ENCODE peak calls at places on chromosomes 13 and 19, in four cellular contexts. R, T, E and K are unnamed samples. For H3K36me3, the result is how much of the 10 kb centered on the place peaks cover.

GRCh38 chr13:99399623-99399974 is 92.4 kb upstream of the GPR183 start:
- DNase-seq in R (no peak), T (no peak), E (no peak), K (no peak)

GRCh38 chr13:34591801-34592454 is 350.1 kb upstream of the NBEA start:
- DNase-seq in R (no peak), T (no peak), E (no peak), K (no peak)

GRCh38 chr19:19539738-19540703 is 2.0 kb downstream of the CILP2 start:
- DNase-seq in R (no peak), T (no peak), E (peak), K (peak)

GRCh38 chr13:21979156-21979819 is 308.4 kb downstream of the FGF9 start:
- DNase-seq in R (no peak), T (no peak), E (no peak), K (no peak)

GRCh38 chr13:33146843-33147611 is 130.8 kb downstream of the KL start:
- DNase-seq in R (no peak), T (no peak), E (no peak), K (no peak)

GRCh38 chr13:40231311-40231710 is 435.1 kb downstream of the FOXO1 start:
- DNase-seq in R (no peak), T (no peak), E (no peak), K (no peak)

GRCh38 chr13:40101708-40102359 is 446.4 kb downstream of the COG6 start:
- DNase-seq in R (no peak), T (no peak), E (no peak), K (no peak)

GRCh38 chr13:20428666-20429644 is 96.7 kb downstream of the CRYL1 start:
- DNase-seq in R (no peak), T (no peak), E (no peak), K (no peak)

GRCh38 chr19:13843104-13843921 is 33.6 kb upstream of the NANOS3 start:
- DNase-seq in R (no peak), T (no peak), E (peak), K (no peak)

GRCh38 chr19:5293607-5294089 is 47.0 kb downstream of the PTPRS start:
- DNase-seq in R (no peak), T (no peak), E (no peak), K (no peak)

GRCh38 chr19:18915639-18916038 is 3.5 kb downstream of the COPE start:
- DNase-seq in R (no peak), T (no peak), E (peak), K (no peak)

GRCh38 chr19:28999733-29000433 is 213.1 kb downstream of the UQCRFS1 start:
- DNase-seq in R (no peak), T (no peak), E (no peak), K (no peak)

GRCh38 chr13:99740261-99740979 is 231.1 kb downstream of the ZIC5 start:
- DNase-seq in R (no peak), T (no peak), E (no peak), K (no peak)

GRCh38 chr13:42883771-42884170 is 102.4 kb downstream of the FAM216B start:
- DNase-seq in R (no peak), T (no peak), E (peak), K (no peak)

GRCh38 chr13:103282571-103283450 is 216.6 kb upstream of the SLC10A2 start:
- DNase-seq in R (no peak), T (no peak), E (peak), K (peak)

GRCh38 chr13:112161441-112162301 is 94.7 kb downstream of the SOX1 start:
- DNase-seq in R (no peak), T (no peak), E (no peak), K (no peak)

GRCh38 chr19:508204-509150 is 1.2 kb downstream of the TPGS1 start:
- DNase-seq in R (no peak), T (no peak), E (no peak), K (no peak)

GRCh38 chr13:107348931-107349330 is 781.0 kb upstream of the ARGLU1 start:
- DNase-seq in R (no peak), T (no peak), E (no peak), K (no peak)

GRCh38 chr19:1117654-1118053 is 13.9 kb downstream of the GPX4 start:
- DNase-seq in R (no peak), T (no peak), E (no peak), K (no peak)

GRCh38 chr13:59879281-59879680 is 284.4 kb downstream of the DIAPH3 start:
- DNase-seq in R (no peak), T (no peak), E (no peak), K (no peak)

GRCh38 chr19:28466107-28467045 is 746.6 kb downstream of the UQCRFS1 start:
- DNase-seq in R (no peak), T (no peak), E (peak), K (no peak)

GRCh38 chr19:32396046-32396652 is 9.4 kb upstream of the DPY19L3 start:
- DNase-seq in R (no peak), T (no peak), E (no peak), K (no peak)

GRCh38 chr13:23709521-23709920 is 139.3 kb downstream of the TNFRSF19 start:
- DNase-seq in R (no peak), T (no peak), E (no peak), K (no peak)

GRCh38 chr13:23679214-23679613 is 109.0 kb downstream of the TNFRSF19 start:
- DNase-seq in R (no peak), T (no peak), E (no peak), K (peak)

GRCh38 chr19:18093439-18094161 is 4.0 kb upstream of the MAST3 start:
- DNase-seq in R (no peak), T (no peak), E (no peak), K (no peak)

GRCh38 chr13:38590796-38591507 is 95.9 kb upstream of the FREM2 start:
- DNase-seq in R (no peak), T (no peak), E (no peak), K (no peak)

GRCh38 chr19:46955813-46956371 is 63.7 kb upstream of the NPAS1 start:
- DNase-seq in R (no peak), T (no peak), E (no peak), K (no peak)

DNA sequence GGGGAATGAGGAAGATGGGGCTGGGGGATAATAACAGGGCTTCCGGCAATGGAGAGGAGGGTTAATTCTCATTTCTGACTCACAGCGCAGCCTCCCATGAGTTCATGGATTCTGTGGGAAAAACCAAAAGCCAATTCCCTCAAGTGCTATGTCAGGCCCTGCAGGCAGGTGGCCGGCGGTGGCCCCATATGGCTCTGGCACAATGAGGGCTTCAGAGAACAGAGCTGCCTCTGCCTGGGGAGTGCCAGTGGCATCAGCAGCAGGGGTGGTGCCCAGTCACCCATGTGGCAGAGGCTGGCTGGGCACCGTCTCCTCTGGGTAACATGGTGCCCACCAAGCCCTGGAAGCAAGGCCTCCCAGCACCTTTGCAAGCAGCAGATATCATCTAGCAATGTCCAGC is 69.1 kb downstream of the ALOX5AP start:
- DNase-seq in R (no peak), T (no peak), E (no peak), K (no peak)
- TF ChIP-seq CTCF in R (no peak), T (no peak), E (peak), K (peak)

GRCh38 chr19:2625434-2625833 is 77.1 kb downstream of the GNG7 start:
- DNase-seq in R (no peak), T (no peak), E (no peak), K (no peak)

GRCh38 chr19:2627855-2628254 is 74.6 kb downstream of the GNG7 start:
- DNase-seq in R (no peak), T (no peak), E (no peak), K (no peak)

GRCh38 chr19:2629491-2630351 is 72.8 kb downstream of the GNG7 start:
- DNase-seq in R (no peak), T (no peak), E (no peak), K (no peak)

GRCh38 chr19:2628597-2628996 is 73.9 kb downstream of the GNG7 start:
- DNase-seq in R (no peak), T (no peak), E (no peak), K (no peak)

DNA sequence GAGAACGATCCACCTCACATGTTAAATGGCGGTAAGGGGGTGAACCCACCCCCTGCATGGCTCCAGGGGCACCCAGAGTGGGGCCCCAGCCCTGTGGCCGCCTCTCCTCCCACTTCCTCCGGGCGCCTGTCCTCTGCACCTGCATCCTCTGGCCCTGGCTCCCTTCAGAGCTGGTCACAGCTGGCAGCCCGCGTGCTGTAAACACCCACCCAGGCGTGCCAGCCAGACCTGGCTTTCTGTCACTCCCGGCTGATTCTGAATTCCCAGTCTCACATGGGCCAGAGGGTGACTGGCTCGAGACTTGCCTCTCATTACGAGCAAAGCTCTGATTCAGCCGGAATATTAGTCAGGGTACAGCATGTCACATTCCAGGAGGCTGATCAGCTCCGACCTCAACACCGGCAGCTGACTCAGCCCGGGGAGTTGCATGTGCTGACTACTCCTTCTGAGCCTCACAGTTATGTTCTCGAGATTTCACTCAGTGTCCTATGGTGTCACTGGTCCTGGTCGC is 75.1 kb downstream of the GNG7 start:
- DNase-seq in R (peak), T (peak), E (peak), K (peak)
- H3K36me3 ChIP-seq in R (under half), T (under half), E (under half), K (under half)

DNA sequence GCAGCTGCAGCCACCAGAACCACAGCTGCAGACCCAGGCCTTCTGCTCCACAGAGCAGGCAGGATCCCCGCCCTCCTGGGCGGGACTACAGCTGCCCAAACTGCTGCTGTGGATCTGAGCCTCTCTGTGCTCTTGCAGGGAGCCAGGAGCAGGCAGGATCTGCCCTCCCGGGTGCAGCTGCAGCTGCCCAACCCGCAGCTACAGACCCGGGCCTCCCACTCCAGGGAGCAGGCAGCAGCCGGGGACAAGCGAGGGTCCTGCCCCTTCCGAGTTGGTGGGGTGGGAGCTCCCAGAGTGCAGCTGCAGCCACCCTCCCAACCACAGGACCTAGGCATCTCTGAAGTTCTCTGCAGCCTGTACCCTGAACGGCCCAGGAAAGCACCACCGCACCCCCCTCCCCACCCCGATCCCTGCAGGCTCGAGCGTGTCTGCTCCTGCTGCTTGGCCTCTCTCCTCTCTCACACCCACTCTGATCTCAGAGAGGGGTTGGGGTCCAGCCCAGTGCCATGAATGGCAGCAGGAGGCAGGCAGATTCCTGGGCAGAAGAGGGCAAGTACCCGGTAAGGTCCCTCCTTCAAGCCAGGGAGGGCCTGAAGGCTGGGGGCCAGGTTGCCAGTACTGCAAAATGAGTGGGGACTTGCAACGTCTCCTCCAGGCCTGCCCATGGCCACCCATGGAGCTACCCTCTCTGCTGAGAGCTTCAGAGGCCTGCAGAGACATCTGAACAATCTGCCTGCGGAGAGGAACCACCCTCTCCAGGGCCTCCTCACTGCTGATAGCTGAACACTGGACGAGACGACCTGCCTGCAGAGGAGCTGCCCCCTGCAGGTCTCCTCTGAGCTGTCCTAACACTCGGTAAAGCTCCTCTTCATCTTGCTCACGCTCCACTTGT is 16.4 kb upstream of the EMP3 start:
- DNase-seq in R (no peak), T (no peak), E (no peak), K (no peak)
- TF ChIP-seq CTCF in R (no peak), T (no peak), E (peak), K (peak)

DNA sequence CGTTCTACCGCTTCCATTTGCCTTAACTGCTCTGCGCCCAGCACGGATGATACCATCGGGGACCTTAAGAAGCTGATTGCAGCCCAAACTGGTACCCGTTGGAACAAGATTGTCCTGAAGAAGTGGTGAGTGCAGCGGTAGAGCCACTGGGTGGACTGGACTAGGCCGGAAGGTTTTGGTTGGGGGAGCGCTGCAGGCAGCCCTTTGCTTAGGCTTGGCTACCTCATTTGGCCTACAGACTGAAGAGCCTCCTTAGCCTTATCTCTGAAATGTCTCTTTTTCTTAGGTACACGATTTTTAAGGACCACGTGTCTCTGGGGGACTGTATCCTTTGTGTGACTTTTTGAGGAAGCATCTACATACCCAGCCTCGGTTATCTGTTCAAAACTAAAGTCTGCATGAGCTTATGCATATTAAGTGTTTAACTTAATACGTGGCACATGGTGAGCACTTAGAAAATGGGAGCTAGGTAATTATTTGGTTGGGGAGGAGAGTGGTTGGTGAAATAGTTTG is 889 bp downstream of the UBL5 start:
- DNase-seq in R (no peak), T (no peak), E (no peak), K (no peak)
- H3K36me3 ChIP-seq in R (under half), T (under half), E (under half), K (under half)

DNA sequence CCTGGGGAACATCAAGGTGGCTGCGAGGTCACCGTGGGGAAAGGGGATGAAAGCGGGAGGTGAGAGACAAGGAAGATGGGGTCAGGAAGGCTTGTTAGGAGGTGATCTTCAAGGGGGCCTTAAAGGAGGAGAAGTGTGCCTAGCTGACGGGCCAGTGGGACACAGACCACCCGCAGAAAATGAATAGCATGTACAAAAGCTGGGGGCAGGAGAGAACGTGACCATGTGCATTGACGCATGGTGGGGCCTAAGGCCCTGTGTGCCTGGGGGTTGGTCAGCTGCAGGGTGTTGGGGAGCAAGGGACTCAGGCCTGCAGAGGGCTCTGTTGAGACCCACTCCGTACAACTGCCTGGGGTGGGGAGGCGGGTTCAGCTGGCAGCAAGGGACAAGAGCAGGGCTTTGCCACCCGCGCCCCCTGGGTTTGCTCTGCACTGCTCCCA is 5.9 kb downstream of the RAB8A start:
- DNase-seq in R (no peak), T (no peak), E (no peak), K (no peak)
- TF ChIP-seq CTCF in R (no peak), T (no peak), E (no peak), K (no peak)

GRCh38 chr13:110309159-110309476 is 2.0 kb downstream of the COL4A2 start:
- DNase-seq in R (no peak), T (no peak), E (no peak), K (no peak)

GRCh38 chr13:110310541-110311491 is 3.7 kb downstream of the COL4A2 start:
- DNase-seq in R (no peak), T (no peak), E (no peak), K (no peak)

GRCh38 chr13:110308377-110309158 is 1.5 kb downstream of the COL4A2 start:
- DNase-seq in R (no peak), T (no peak), E (peak), K (no peak)

GRCh38 chr13:110307697-110308376 is 753 bp downstream of the COL4A2 start:
- DNase-seq in R (no peak), T (no peak), E (no peak), K (no peak)

GRCh38 chr13:110309661-110310524 is 2.8 kb downstream of the COL4A2 start:
- DNase-seq in R (no peak), T (no peak), E (no peak), K (no peak)
- H3K36me3 ChIP-seq in R (under half), T (under half), E (under half), K (under half)

GRCh38 chr13:44125943-44126469 is 246.3 kb downstream of the LACC1 start:
- DNase-seq in R (no peak), T (no peak), E (no peak), K (no peak)

GRCh38 chr13:44132710-44133109 is 240.9 kb upstream of the SERP2 start:
- DNase-seq in R (peak), T (peak), E (peak), K (no peak)

GRCh38 chr13:44131069-44131614 is 242.5 kb upstream of the SERP2 start:
- DNase-seq in R (no peak), T (no peak), E (no peak), K (peak)

GRCh38 chr13:44129418-44129817 is 244.2 kb upstream of the SERP2 start:
- DNase-seq in R (no peak), T (no peak), E (no peak), K (no peak)

GRCh38 chr13:44128522-44128921 is 245.1 kb upstream of the SERP2 start:
- DNase-seq in R (no peak), T (no peak), E (no peak), K (no peak)
- TF ChIP-seq CTCF in R (no peak), T (peak), E (no peak), K (no peak)

DNA sequence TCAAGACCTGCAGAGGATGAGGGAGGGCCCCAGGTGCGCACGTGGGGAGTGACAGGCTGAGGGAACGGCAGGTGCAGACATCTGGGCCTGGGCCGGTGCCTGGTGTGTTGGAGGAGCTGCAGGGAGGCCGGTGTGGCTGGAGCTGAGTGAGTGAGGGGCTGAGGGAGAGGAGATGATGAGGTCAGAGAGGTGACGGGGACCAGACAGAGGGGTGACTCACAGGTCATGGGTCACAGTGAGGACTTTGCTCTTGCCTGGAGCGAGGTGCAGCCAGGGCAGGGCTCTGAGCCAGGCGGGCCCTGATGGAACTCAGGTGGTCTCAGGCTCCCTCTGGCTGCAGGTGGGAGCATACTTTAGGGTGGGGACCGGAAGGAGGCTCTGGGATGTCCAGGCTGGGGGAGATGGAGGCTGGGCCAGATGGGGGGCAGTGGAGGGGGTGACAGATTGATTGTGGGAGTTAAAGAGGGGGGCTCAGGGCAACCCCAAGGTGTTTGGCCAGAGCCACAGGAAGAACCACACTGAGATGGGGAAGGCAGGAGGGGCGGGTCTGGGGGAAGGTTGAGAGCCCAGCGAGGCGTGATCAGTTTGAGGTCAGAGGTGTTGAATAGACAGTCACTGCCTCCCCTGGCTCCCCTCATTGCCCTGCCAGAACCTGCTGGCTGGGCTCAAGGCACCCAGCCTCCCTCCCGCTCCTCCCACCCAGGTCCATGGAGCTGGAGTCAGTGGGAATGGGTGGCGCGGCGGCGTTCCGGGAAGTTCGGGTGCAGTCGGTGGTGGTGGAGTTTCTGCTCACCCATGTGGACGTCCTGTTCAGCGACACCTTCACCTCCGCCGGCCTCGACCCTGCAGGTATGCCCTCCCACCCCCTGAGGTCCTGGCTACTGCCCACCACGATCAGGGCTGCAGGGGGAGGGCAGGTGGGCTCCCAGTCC is 8.4 kb downstream of the ARHGAP33 start:
- DNase-seq in R (no peak), T (no peak), E (no peak), K (no peak)
- H3K36me3 ChIP-seq in R (under half), T (under half), E (under half), K (under half)

DNA sequence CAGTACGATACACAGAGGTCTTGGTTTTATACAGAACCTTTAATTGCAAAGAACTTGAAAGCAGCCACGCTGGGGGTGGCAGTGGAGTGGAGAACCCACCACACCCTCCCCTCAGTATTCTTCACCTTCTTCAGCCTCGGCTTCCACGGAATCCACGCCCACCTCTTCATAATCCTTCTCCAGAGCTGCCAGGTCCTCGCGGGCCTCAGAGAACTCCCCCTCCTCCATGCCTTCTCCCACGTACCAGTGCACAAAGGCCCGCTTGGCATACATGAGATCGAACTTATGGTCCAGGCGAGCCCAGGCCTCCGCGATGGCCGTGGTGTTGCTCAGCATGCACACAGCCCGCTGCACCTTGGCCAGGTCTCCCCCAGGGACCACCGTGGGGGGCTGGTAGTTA is 7.9 kb downstream of the TUBA3C start:
- DNase-seq in R (no peak), T (no peak), E (no peak), K (no peak)
- TF ChIP-seq CTCF in R (no peak), T (no peak), E (no peak), K (no peak)